ENCODE peak calls at places on chromosomes 16 and 17, in four cellular contexts. One of them, this sample, is unnamed.

GRCh38 chr17:2421315-2422147 is 20.7 kb upstream of the MNT start:
- DNase-seq in Panc1: no peak
- DNase-seq in uterus: no peak
- DNase-seq in vagina: no peak
- DNase-seq in this sample: no peak

GRCh38 chr16:17364319-17365210 is 106.2 kb downstream of the XYLT1 start:
- DNase-seq in vagina: no peak
- DNase-seq in uterus: peak; percentile 40
- DNase-seq in Panc1: no peak
- DNase-seq in this sample: no peak

GRCh38 chr17:4609761-4610160 is 25.4 kb downstream of the SMTNL2 start:
- DNase-seq in Panc1: no peak
- DNase-seq in uterus: no peak
- DNase-seq in vagina: no peak
- DNase-seq in this sample: no peak

GRCh38 chr17:50196826-50197225 is 4.6 kb downstream of the COL1A1 start:
- DNase-seq in Panc1: no peak
- DNase-seq in uterus: no peak
- DNase-seq in vagina: no peak
- DNase-seq in this sample: no peak

GRCh38 chr16:72467157-72467759 is 295.3 kb upstream of the PMFBP1 start:
- DNase-seq in uterus: no peak
- DNase-seq in Panc1: peak; percentile 17
- DNase-seq in vagina: no peak
- DNase-seq in this sample: no peak

GRCh38 chr16:10984509-10984908 is 40.1 kb downstream of the CLEC16A start:
- DNase-seq in vagina: no peak
- DNase-seq in Panc1: no peak
- DNase-seq in uterus: no peak
- DNase-seq in this sample: no peak

GRCh38 chr17:65359016-65359415 is 202.4 kb downstream of the AXIN2 start:
- DNase-seq in Panc1: no peak
- DNase-seq in vagina: no peak
- DNase-seq in uterus: no peak
- DNase-seq in this sample: no peak

GRCh38 chr17:31564883-31565297 is 173.4 kb downstream of the RAB11FIP4 start:
- DNase-seq in Panc1: no peak
- DNase-seq in vagina: no peak
- DNase-seq in uterus: peak; percentile 45
- DNase-seq in this sample: no peak

GRCh38 chr17:2776589-2777241 is 19.5 kb upstream of the RAP1GAP2 start:
- DNase-seq in uterus: no peak
- DNase-seq in Panc1: no peak
- DNase-seq in vagina: no peak
- DNase-seq in this sample: no peak

GRCh38 chr16:49647673-49648072 is 208.2 kb downstream of the ZNF423 start:
- DNase-seq in vagina: no peak
- DNase-seq in uterus: no peak
- DNase-seq in Panc1: no peak
- DNase-seq in this sample: no peak

GRCh38 chr16:74725641-74726040 is 25.0 kb upstream of the MLKL start:
- DNase-seq in vagina: no peak
- DNase-seq in Panc1: no peak
- DNase-seq in uterus: no peak
- DNase-seq in this sample: peak; percentile 23

GRCh38 chr17:5283531-5284315 is 1.6 kb downstream of the RABEP1 start:
- DNase-seq in vagina: no peak
- DNase-seq in uterus: no peak
- DNase-seq in Panc1: no peak
- DNase-seq in this sample: no peak

GRCh38 chr16:15435216-15435864 is 952 bp downstream of the BMERB1 start:
- DNase-seq in Panc1: no peak
- DNase-seq in vagina: no peak
- DNase-seq in uterus: peak; percentile 16
- DNase-seq in this sample: peak; percentile 61

GRCh38 chr16:57284206-57284951 is at the start of gene PLLP:
- DNase-seq in vagina: no peak
- DNase-seq in Panc1: no peak
- DNase-seq in uterus: peak; percentile 28
- DNase-seq in this sample: no peak

GRCh38 chr17:73163043-73163442 is 1.8 kb upstream of the SSTR2 start:
- DNase-seq in vagina: no peak
- DNase-seq in Panc1: no peak
- DNase-seq in uterus: no peak
- DNase-seq in this sample: no peak

GRCh38 chr17:58272367-58273280 is 8.1 kb downstream of the MPO start:
- DNase-seq in uterus: no peak
- DNase-seq in Panc1: no peak
- DNase-seq in vagina: no peak
- DNase-seq in this sample: no peak

GRCh38 chr17:34892864-34893263 is 68.4 kb downstream of the CCT6B start:
- DNase-seq in vagina: no peak
- DNase-seq in Panc1: no peak
- DNase-seq in uterus: no peak
- DNase-seq in this sample: no peak

GRCh38 chr16:49556252-49557069 is 182.9 kb downstream of the C16orf78 start:
- DNase-seq in Panc1: no peak
- DNase-seq in uterus: no peak
- DNase-seq in vagina: no peak
- DNase-seq in this sample: no peak

GRCh38 chr17:1588781-1589585 is 26.4 kb upstream of the PITPNA start:
- DNase-seq in Panc1: no peak
- DNase-seq in uterus: no peak
- DNase-seq in vagina: no peak
- DNase-seq in this sample: no peak

GRCh38 chr16:23512168-23512695 is 1.9 kb upstream of the GGA2 start:
- DNase-seq in uterus: no peak
- DNase-seq in vagina: no peak
- DNase-seq in Panc1: no peak
- DNase-seq in this sample: no peak

GRCh38 chr16:23510154-23510914 is at the start of gene GGA2:
- DNase-seq in Panc1: peak; percentile 45
- DNase-seq in uterus: peak; percentile 90
- DNase-seq in vagina: no peak
- DNase-seq in this sample: peak; percentile 87

GRCh38 chr16:23509763-23510153 is 536 bp downstream of the GGA2 start:
- DNase-seq in vagina: no peak
- DNase-seq in Panc1: no peak
- DNase-seq in uterus: peak; percentile 26
- DNase-seq in this sample: no peak

GRCh38 chr16:23509441-23509754 is 896 bp downstream of the GGA2 start:
- DNase-seq in uterus: no peak
- DNase-seq in vagina: no peak
- DNase-seq in Panc1: no peak
- DNase-seq in this sample: no peak

DNA sequence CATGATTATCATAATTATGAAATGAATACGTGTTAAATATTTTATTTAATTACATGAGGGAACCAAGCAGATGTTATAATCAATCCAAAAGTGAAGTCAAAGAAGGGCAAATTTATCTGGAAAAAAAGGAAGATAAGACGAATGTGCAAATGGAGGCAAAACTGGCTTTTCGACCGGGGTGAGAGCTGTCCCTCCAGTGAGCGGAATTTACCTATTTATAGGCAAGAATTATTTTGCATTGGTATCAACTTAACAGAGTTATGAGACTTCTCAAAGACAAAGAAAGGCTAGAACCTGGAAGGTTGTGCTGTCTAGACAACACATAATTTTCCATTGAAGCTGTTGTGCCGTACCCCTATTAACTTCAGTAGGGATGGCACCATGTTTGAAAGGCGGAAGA is 1.4 kb upstream of the GGA2 start:
- DNase-seq in Panc1: no peak
- DNase-seq in uterus: no peak
- DNase-seq in vagina: no peak
- DNase-seq in this sample: no peak
- H3K4me1 ChIP-seq in Panc1: peaks cover 6% of the 10 kb centered on the region
- H3K4me1 ChIP-seq in uterus: no peaks in the 10 kb centered on the region
- H3K4me1 ChIP-seq in vagina: peaks cover 26% of the 10 kb centered on the region
- H3K4me1 ChIP-seq in this sample: no peaks in the 10 kb centered on the region

GRCh38 chr16:68291227-68291626 is 19.5 kb downstream of the SLC7A6OS start:
- DNase-seq in vagina: no peak
- DNase-seq in uterus: no peak
- DNase-seq in Panc1: no peak
- DNase-seq in this sample: no peak
- H3K4me1 ChIP-seq in vagina: peaks cover 44% of the 10 kb centered on the region
- H3K4me1 ChIP-seq in uterus: no peaks in the 10 kb centered on the region
- H3K4me1 ChIP-seq in Panc1: no peaks in the 10 kb centered on the region
- H3K4me1 ChIP-seq in this sample: no peaks in the 10 kb centered on the region

DNA sequence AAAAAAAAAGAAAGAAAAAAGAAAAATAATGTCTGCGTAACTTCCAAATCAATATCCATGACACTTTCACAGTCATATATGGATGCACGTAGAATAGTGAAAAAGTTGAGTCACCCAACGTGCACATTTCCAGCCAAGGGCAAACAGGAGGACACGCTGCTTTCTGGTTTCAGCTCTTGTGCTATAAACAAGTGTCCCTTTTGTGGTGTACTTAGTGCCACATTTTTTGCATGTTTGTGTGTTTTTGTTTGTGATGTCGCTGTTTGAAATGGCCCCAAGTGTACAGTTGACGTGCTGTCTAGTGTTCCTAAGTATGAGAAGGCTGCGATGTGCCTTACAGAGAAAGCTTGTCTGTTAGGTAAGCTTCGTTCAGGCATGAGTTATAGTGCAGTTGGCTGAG is 2.9 kb downstream of the CHD9 start:
- DNase-seq in uterus: no peak
- DNase-seq in vagina: no peak
- DNase-seq in Panc1: no peak
- DNase-seq in this sample: no peak
- H3K4me1 ChIP-seq in uterus: no peaks in the 10 kb centered on the region
- H3K4me1 ChIP-seq in vagina: peaks cover 57% of the 10 kb centered on the region
- H3K4me1 ChIP-seq in Panc1: peaks cover 7% of the 10 kb centered on the region
- H3K4me1 ChIP-seq in this sample: no peaks in the 10 kb centered on the region

GRCh38 chr17:79797492-79798295 is 817 bp upstream of the CBX8 start:
- DNase-seq in uterus: no peak
- DNase-seq in vagina: no peak
- DNase-seq in Panc1: no peak
- DNase-seq in this sample: no peak
- H3K4me1 ChIP-seq in uterus: peaks cover 6% of the 10 kb centered on the region
- H3K4me1 ChIP-seq in vagina: peaks cover 67% of the 10 kb centered on the region
- H3K4me1 ChIP-seq in Panc1: peaks cover 48% of the 10 kb centered on the region
- H3K4me1 ChIP-seq in this sample: peaks cover 35% of the 10 kb centered on the region

GRCh38 chr16:84741351-84741791 is 41.6 kb downstream of the USP10 start:
- DNase-seq in vagina: no peak
- DNase-seq in Panc1: no peak
- DNase-seq in uterus: no peak
- DNase-seq in this sample: no peak
- H3K4me1 ChIP-seq in vagina: peaks cover 59% of the 10 kb centered on the region
- H3K4me1 ChIP-seq in Panc1: peaks cover 36% of the 10 kb centered on the region
- H3K4me1 ChIP-seq in uterus: peaks cover 7% of the 10 kb centered on the region
- H3K4me1 ChIP-seq in this sample: peaks cover 60% of the 10 kb centered on the region

This sample was measured in right lobe of liver.